ENCODE peak calls at places on chromosome 17, in eight cellular contexts. W, P, I, V, K, T, U and B are unnamed samples.

GRCh38 chr17:19296786-19297778 is 59.9 kb downstream of the EPN2 start:
- DNase-seq in W (no peak), P (no peak), I (no peak), V (no peak), K (no peak), T (no peak), U (no peak), B (no peak)

GRCh38 chr17:42413464-42414040 is 9.5 kb downstream of the CAVIN1 start:
- DNase-seq in W (no peak), P (no peak), I (no peak), V (no peak), K (no peak), T (no peak), U (no peak), B (no peak)

GRCh38 chr17:73901661-73902415 is 257.6 kb upstream of the SDK2 start:
- DNase-seq in W (peak; percentile 61), P (peak; percentile 56), I (no peak), V (no peak), K (no peak), T (no peak), U (no peak), B (no peak)

GRCh38 chr17:63478814-63479494 is 2.1 kb downstream of the ACE start:
- DNase-seq in W (peak; percentile 82), P (peak; percentile 93), I (peak; percentile 92), V (peak; percentile 74), K (no peak), T (peak; percentile 73), U (peak; percentile 43), B (peak; percentile 77)

GRCh38 chr17:70105154-70105553 is 30.1 kb downstream of the KCNJ16 start:
- DNase-seq in W (no peak), P (no peak), I (no peak), V (no peak), K (no peak), T (no peak), U (no peak), B (no peak)

GRCh38 chr17:59370580-59371299 is 39.3 kb downstream of the YPEL2 start:
- DNase-seq in W (no peak), P (no peak), I (no peak), V (no peak), K (no peak), T (no peak), U (no peak), B (no peak)

GRCh38 chr17:61486135-61487120 is 34.2 kb downstream of the TBX4 start:
- DNase-seq in W (no peak), P (no peak), I (no peak), V (no peak), K (no peak), T (peak; percentile 37), U (no peak), B (no peak)

GRCh38 chr17:17055286-17056166 is 13.3 kb downstream of the MPRIP start:
- DNase-seq in W (no peak), P (peak; percentile 57), I (no peak), V (no peak), K (no peak), T (peak; percentile 16), U (no peak), B (no peak)

GRCh38 chr17:40317345-40317873 is 8.4 kb downstream of the RARA start:
- DNase-seq in W (no peak), P (peak; percentile 75), I (peak; percentile 70), V (no peak), K (no peak), T (peak; percentile 62), U (no peak), B (no peak)

GRCh38 chr17:43728081-43728480 is 30.5 kb downstream of the SOST start:
- DNase-seq in W (no peak), P (no peak), I (no peak), V (no peak), K (no peak), T (no peak), U (no peak), B (no peak)

GRCh38 chr17:9805769-9806168 is 14.4 kb upstream of the DHRS7C start:
- DNase-seq in W (no peak), P (no peak), I (no peak), V (no peak), K (no peak), T (no peak), U (no peak), B (peak; percentile 7)

GRCh38 chr17:35695613-35696012 is 35.8 kb upstream of the RASL10B start:
- DNase-seq in W (no peak), P (no peak), I (no peak), V (no peak), K (no peak), T (no peak), U (no peak), B (no peak)

GRCh38 chr17:65918921-65919546 is 272.9 kb downstream of the CEP112 start:
- DNase-seq in W (no peak), P (no peak), I (no peak), V (no peak), K (no peak), T (no peak), U (no peak), B (no peak)

GRCh38 chr17:19553036-19553435 is 19.4 kb downstream of the SLC47A1 start:
- DNase-seq in W (no peak), P (no peak), I (no peak), V (no peak), K (no peak), T (no peak), U (no peak), B (no peak)

GRCh38 chr17:40325156-40326013 is 16.4 kb downstream of the RARA start:
- DNase-seq in W (no peak), P (no peak), I (no peak), V (no peak), K (no peak), T (no peak), U (no peak), B (no peak)

GRCh38 chr17:44095647-44096496 is 25.3 kb downstream of the G6PC3 start:
- DNase-seq in W (peak; percentile 51), P (peak; percentile 83), I (peak; percentile 93), V (peak; percentile 79), K (no peak), T (peak; percentile 72), U (no peak), B (peak; percentile 80)

GRCh38 chr17:18045691-18046090 is 6.5 kb downstream of the GID4 start:
- DNase-seq in W (no peak), P (no peak), I (no peak), V (no peak), K (no peak), T (no peak), U (no peak), B (no peak)

GRCh38 chr17:79988163-79988971 is 47.3 kb downstream of the TBC1D16 start:
- DNase-seq in W (no peak), P (peak; percentile 77), I (peak; percentile 89), V (peak; percentile 55), K (no peak), T (peak; percentile 64), U (no peak), B (no peak)

DNA sequence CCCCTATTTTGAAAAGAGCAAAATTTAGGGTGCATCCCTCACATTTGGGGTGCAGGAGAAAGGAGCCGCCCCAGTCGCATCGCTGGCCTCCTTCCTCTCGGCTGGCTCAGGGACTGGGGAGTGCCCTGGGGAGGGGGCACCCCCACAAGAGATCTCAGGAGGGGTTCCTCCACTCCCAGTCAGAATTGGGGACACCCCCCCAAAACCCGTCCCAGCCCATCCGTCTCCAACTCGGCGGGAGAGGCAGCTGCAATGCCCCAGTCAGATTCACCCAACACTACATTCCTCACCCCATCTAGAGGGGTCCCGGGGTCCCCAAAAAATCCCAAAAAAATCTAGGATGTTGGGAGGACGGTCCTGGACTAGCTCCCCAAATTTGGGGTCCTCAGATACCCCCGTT is 3.4 kb upstream of the BCL6B start:
- DNase-seq in W (no peak), P (no peak), I (no peak), V (no peak), K (no peak), T (peak; percentile 39), U (no peak), B (no peak)
- H3K4me3 ChIP-seq in W (peak overlapping the region; percentile 45), P (peak overlapping the region; percentile 69), I (no peak overlapping the region), V (no peak overlapping the region), K (peak overlapping the region; percentile 54), T (peak overlapping the region; percentile 60), U (peak overlapping the region; percentile 45), B (peak overlapping the region; percentile 20)

GRCh38 chr17:5111402-5112204 is at the start of gene ZNF232:
- DNase-seq in W (peak; percentile 95), P (peak; percentile 95), I (peak; percentile 88), V (peak; percentile 72), K (peak; percentile 33), T (peak; percentile 94), U (peak; percentile 81), B (peak; percentile 67)
- TF ChIP-seq CTCF in W (no peak), P (no peak), I (no peak), V (no peak), K (peak; percentile 39), T (peak; percentile 7), U (no peak), B (no peak)

DNA sequence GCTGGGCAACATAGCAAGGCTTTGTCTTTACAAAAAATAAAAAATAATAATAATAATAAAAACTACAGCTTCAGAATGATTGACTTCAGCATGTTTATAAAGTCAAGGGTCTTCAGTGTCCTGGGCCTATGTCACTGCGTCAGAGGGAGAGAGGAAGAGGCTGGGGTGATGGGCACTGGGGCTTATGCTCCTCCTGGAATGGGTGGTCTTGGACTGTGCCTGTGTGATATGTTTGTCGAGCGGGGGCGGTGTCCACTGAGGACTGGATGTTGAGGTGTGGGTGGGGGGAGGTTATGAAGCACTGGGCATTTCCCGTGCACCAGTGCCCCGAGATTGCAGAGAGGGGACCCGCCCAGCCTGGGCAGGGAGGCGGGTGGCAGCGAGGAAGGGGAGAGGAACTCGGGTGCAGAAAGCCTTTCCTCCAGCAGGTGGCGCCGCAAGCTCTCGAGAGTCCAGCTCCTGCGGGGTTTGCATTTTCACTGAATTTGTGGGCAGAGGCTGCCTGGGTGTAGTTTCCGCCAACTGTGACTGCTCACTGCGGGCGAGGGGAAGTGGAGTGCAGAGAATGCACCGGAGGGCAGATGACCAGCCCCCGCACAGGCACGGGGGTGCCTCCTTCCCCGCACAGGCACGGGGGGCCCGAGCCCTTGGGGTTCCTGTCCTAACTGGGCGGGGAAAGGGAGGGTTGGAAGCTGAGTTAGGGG is 190.5 kb downstream of the SEC14L1 start:
- DNase-seq in W (peak; percentile 94), P (peak; percentile 97), I (peak; percentile 87), V (no peak), K (peak; percentile 64), T (peak; percentile 92), U (peak; percentile 91), B (no peak)
- H3K4me3 ChIP-seq in W (no peak overlapping the region), P (no peak overlapping the region), I (no peak overlapping the region), V (no peak overlapping the region), K (peak overlapping the region; percentile 21), T (no peak overlapping the region), U (peak overlapping the region; percentile 17), B (no peak overlapping the region)

GRCh38 chr17:33052856-33053255 is 61.2 kb downstream of the SPACA3 start:
- DNase-seq in W (no peak), P (no peak), I (no peak), V (no peak), K (no peak), T (no peak), U (no peak), B (no peak)

GRCh38 chr17:33053641-33054040 is 62.0 kb downstream of the SPACA3 start:
- DNase-seq in W (no peak), P (no peak), I (no peak), V (no peak), K (no peak), T (no peak), U (no peak), B (no peak)

GRCh38 chr17:33050611-33051140 is 59.0 kb downstream of the SPACA3 start:
- DNase-seq in W (no peak), P (no peak), I (no peak), V (no peak), K (no peak), T (no peak), U (no peak), B (no peak)

GRCh38 chr17:33046361-33047255 is 55.0 kb downstream of the SPACA3 start:
- DNase-seq in W (no peak), P (no peak), I (no peak), V (no peak), K (no peak), T (no peak), U (no peak), B (no peak)

GRCh38 chr17:33049781-33050414 is 58.3 kb downstream of the SPACA3 start:
- DNase-seq in W (no peak), P (peak; percentile 72), I (peak; percentile 48), V (no peak), K (no peak), T (peak; percentile 22), U (no peak), B (peak; percentile 38)
- TF ChIP-seq CTCF in W (peak; percentile 54), P (peak; percentile 58), I (peak; percentile 81), V (peak; percentile 96), K (peak; percentile 39), T (peak; percentile 47), U (peak; percentile 59), B (peak; percentile 98)